ENCODE peak calls at places on chromosomes 7 and 10, in five cellular contexts. One of them, this sample, is unnamed. For H3K9me3 and H3K36me3, the result is how much of the 10 kb centered on the place peaks cover.

GRCh38 chr10:31876616-31877352 is 51.8 kb downstream of the ARHGAP12 start:
- DNase-seq in effector memory CD4-positive, alpha-beta T cell: no peak
- DNase-seq in body of pancreas: no peak
- DNase-seq in PC-9: no peak
- DNase-seq in colonic mucosa: no peak
- DNase-seq in this sample: no peak

GRCh38 chr10:49161411-49161997 is 26.7 kb downstream of the TMEM273 start:
- DNase-seq in effector memory CD4-positive, alpha-beta T cell: no peak
- DNase-seq in body of pancreas: no peak
- DNase-seq in PC-9: peak
- DNase-seq in colonic mucosa: no peak
- DNase-seq in this sample: no peak

GRCh38 chr7:30924624-30925023 is 13.0 kb downstream of the AQP1 start:
- DNase-seq in effector memory CD4-positive, alpha-beta T cell: no peak
- DNase-seq in body of pancreas: no peak
- DNase-seq in PC-9: no peak
- DNase-seq in colonic mucosa: no peak
- DNase-seq in this sample: peak

GRCh38 chr7:136527554-136527953 is 340.9 kb upstream of the CHRM2 start:
- DNase-seq in effector memory CD4-positive, alpha-beta T cell: no peak
- DNase-seq in body of pancreas: no peak
- DNase-seq in PC-9: no peak
- DNase-seq in colonic mucosa: no peak
- DNase-seq in this sample: no peak

GRCh38 chr10:116690356-116691078 is 51.8 kb downstream of the HSPA12A start:
- DNase-seq in effector memory CD4-positive, alpha-beta T cell: no peak
- DNase-seq in body of pancreas: peak
- DNase-seq in PC-9: no peak
- DNase-seq in colonic mucosa: no peak
- DNase-seq in this sample: no peak

GRCh38 chr10:95440326-95440725 is 120.8 kb downstream of the SORBS1 start:
- DNase-seq in effector memory CD4-positive, alpha-beta T cell: no peak
- DNase-seq in body of pancreas: no peak
- DNase-seq in PC-9: no peak
- DNase-seq in colonic mucosa: no peak
- DNase-seq in this sample: no peak

GRCh38 chr10:79298403-79299244 is 48.6 kb upstream of the PPIF start:
- DNase-seq in effector memory CD4-positive, alpha-beta T cell: no peak
- DNase-seq in body of pancreas: no peak
- DNase-seq in PC-9: peak
- DNase-seq in colonic mucosa: peak
- DNase-seq in this sample: no peak

GRCh38 chr7:33550363-33550762 is 355.0 kb upstream of the BMPER start:
- DNase-seq in effector memory CD4-positive, alpha-beta T cell: no peak
- DNase-seq in body of pancreas: no peak
- DNase-seq in PC-9: no peak
- DNase-seq in colonic mucosa: no peak
- DNase-seq in this sample: no peak

GRCh38 chr10:131938681-131939080 is 37.9 kb downstream of the PPP2R2D start:
- DNase-seq in effector memory CD4-positive, alpha-beta T cell: no peak
- DNase-seq in body of pancreas: no peak
- DNase-seq in PC-9: no peak
- DNase-seq in colonic mucosa: no peak
- DNase-seq in this sample: no peak

GRCh38 chr7:22728416-22729029 is 1.5 kb downstream of the IL6 start:
- DNase-seq in effector memory CD4-positive, alpha-beta T cell: no peak
- DNase-seq in body of pancreas: no peak
- DNase-seq in PC-9: peak
- DNase-seq in colonic mucosa: no peak
- DNase-seq in this sample: no peak

GRCh38 chr10:5508786-5509185 is 9.4 kb upstream of the CALML5 start:
- DNase-seq in effector memory CD4-positive, alpha-beta T cell: no peak
- DNase-seq in body of pancreas: no peak
- DNase-seq in PC-9: no peak
- DNase-seq in colonic mucosa: no peak
- DNase-seq in this sample: no peak

GRCh38 chr10:86139066-86139657 is 227.4 kb downstream of the GRID1 start:
- DNase-seq in effector memory CD4-positive, alpha-beta T cell: no peak
- DNase-seq in body of pancreas: no peak
- DNase-seq in PC-9: no peak
- DNase-seq in colonic mucosa: no peak
- DNase-seq in this sample: no peak

GRCh38 chr10:86709786-86710185 is 41.5 kb downstream of the LDB3 start:
- DNase-seq in effector memory CD4-positive, alpha-beta T cell: no peak
- DNase-seq in body of pancreas: no peak
- DNase-seq in PC-9: no peak
- DNase-seq in colonic mucosa: no peak
- DNase-seq in this sample: no peak

GRCh38 chr7:107960306-107960705 is 42.7 kb downstream of the LAMB1 start:
- DNase-seq in effector memory CD4-positive, alpha-beta T cell: no peak
- DNase-seq in body of pancreas: no peak
- DNase-seq in PC-9: no peak
- DNase-seq in colonic mucosa: no peak
- DNase-seq in this sample: no peak

DNA sequence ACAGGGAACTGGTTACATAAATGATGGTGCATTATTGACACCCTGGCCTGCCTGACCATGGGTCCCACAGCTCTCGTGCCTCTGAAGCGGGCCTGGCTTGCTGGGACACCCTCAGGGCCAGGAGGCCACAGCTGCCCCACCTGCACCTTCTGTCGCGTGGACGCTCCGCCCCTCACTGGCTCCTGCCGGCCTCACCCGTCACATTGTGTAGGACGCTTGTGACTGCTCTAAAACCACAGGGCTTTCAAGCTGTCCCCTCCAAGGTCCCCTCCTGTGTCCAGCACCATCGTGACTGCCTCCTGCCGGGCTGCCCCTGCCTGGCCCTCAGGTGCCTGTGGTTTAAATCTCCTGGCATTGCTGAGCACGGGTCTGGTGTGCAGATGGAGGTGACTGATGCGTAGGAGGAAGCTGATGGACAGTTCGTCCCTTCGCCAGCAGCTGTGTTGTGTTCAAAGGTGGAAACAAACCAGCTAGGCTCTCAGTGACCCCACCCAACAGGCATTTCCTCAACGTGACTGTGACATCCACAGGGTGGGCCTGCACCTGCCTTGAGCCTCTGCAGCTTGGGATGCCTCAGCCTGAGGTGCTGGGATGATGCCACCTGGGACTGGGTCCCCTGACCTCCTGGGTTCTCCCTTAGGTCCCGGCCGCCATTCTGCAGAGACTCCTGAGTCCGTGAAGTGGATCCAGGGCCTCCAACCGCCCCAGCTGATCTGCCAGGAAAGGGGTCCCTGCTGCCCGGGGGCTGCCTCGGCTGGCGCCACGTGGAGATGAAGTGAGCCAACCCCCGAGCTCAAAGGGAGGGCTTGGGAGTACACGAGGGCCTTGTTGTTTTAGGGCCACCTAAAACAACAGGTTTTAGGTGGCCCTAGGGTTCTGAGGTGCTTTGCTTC is 148.5 kb downstream of the WDR37 start:
- DNase-seq in effector memory CD4-positive, alpha-beta T cell: no peak
- DNase-seq in body of pancreas: no peak
- DNase-seq in PC-9: no peak
- DNase-seq in colonic mucosa: peak
- DNase-seq in this sample: no peak
- H3K9me3 ChIP-seq in effector memory CD4-positive, alpha-beta T cell: under half
- H3K9me3 ChIP-seq in body of pancreas: under half
- H3K9me3 ChIP-seq in PC-9: under half
- H3K9me3 ChIP-seq in colonic mucosa: under half
- H3K9me3 ChIP-seq in this sample: under half

GRCh38 chr7:127713006-127713405 is 61.0 kb downstream of the SND1 start:
- DNase-seq in effector memory CD4-positive, alpha-beta T cell: no peak
- DNase-seq in body of pancreas: no peak
- DNase-seq in PC-9: no peak
- DNase-seq in colonic mucosa: no peak
- DNase-seq in this sample: no peak
- H3K36me3 ChIP-seq in effector memory CD4-positive, alpha-beta T cell: under half
- H3K36me3 ChIP-seq in body of pancreas: under half
- H3K36me3 ChIP-seq in PC-9: half or more
- H3K36me3 ChIP-seq in colonic mucosa: under half
- H3K36me3 ChIP-seq in this sample: under half

DNA sequence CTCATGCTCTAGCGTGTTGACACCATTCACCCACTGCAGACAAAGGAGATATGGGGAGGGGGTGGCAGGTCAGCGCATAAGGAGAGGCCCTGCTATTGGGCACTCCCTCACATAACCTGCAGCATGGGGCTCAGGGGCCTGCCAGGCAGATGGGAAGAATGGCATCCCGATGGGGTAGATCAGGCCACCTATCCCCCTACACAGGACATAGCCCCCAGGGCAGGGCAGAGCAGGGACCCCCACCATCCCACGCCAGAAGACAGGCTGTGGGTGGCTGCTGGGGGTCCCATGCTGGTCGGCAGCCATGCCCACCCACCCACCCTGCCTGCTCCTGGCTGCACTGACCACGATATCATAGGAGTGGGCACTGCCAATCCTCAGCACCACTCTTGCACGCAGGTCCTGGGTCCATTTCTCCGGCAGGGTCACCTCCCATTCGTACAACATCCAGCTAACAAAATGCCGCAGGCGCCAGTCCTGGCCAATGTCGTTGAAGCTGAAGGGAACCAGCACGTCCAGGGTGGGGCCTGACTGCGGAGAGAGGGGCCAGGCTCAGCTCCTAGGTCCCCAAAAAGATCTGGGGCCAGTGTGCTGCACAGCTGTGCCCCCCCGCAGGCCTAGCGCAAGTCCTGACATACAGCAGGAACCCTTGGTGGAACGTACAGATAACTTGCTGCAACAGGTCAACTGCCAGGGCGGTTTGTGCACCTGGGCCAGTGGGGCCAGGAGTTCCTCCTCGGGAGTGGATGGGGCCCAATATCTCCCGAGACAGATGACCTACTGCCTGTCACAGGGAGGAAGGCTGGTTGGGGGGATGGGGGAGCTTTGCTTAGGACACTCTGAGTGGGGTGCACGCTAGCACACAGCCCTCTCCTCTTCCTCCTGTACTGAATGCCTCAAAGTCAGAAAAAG is 45.9 kb upstream of the ZNF479 start:
- DNase-seq in effector memory CD4-positive, alpha-beta T cell: no peak
- DNase-seq in body of pancreas: no peak
- DNase-seq in PC-9: no peak
- DNase-seq in colonic mucosa: no peak
- DNase-seq in this sample: no peak
- H3K9me3 ChIP-seq in effector memory CD4-positive, alpha-beta T cell: under half
- H3K9me3 ChIP-seq in body of pancreas: under half
- H3K9me3 ChIP-seq in PC-9: under half
- H3K9me3 ChIP-seq in colonic mucosa: under half
- H3K9me3 ChIP-seq in this sample: under half

GRCh38 chr10:13072339-13072738 is 27.6 kb upstream of the OPTN start:
- DNase-seq in effector memory CD4-positive, alpha-beta T cell: no peak
- DNase-seq in body of pancreas: no peak
- DNase-seq in PC-9: no peak
- DNase-seq in colonic mucosa: no peak
- DNase-seq in this sample: no peak

GRCh38 chr10:13066527-13066926 is 33.4 kb upstream of the OPTN start:
- DNase-seq in effector memory CD4-positive, alpha-beta T cell: no peak
- DNase-seq in body of pancreas: no peak
- DNase-seq in PC-9: no peak
- DNase-seq in colonic mucosa: no peak
- DNase-seq in this sample: no peak

GRCh38 chr10:13062813-13063212 is 37.1 kb upstream of the OPTN start:
- DNase-seq in effector memory CD4-positive, alpha-beta T cell: no peak
- DNase-seq in body of pancreas: no peak
- DNase-seq in PC-9: no peak
- DNase-seq in colonic mucosa: no peak
- DNase-seq in this sample: no peak

DNA sequence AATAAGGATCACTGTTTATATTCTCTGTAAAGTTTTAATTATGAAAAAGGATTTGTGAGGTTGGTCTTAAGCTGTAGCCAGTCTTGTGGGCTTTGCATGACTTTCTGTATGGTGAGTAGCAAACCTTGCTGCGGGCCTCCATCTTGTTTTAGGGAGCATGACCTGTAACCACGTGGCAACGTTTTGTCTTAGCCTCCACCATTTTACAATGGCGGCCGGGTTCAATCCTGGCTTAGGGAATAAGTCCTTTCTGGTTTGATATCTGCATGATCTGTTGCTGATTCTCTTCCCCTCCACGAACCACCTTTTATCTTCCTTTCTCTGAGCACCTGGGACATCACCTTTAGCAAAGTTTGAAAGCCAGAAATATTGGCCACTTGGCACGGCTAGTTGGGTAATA is 32.5 kb upstream of the OPTN start:
- DNase-seq in effector memory CD4-positive, alpha-beta T cell: no peak
- DNase-seq in body of pancreas: no peak
- DNase-seq in PC-9: no peak
- DNase-seq in colonic mucosa: no peak
- DNase-seq in this sample: no peak
- H3K36me3 ChIP-seq in effector memory CD4-positive, alpha-beta T cell: under half
- H3K36me3 ChIP-seq in body of pancreas: under half
- H3K36me3 ChIP-seq in PC-9: under half
- H3K36me3 ChIP-seq in colonic mucosa: under half
- H3K36me3 ChIP-seq in this sample: under half

GRCh38 chr10:37639200-37639599 is 218.2 kb downstream of the ZNF248 start:
- DNase-seq in effector memory CD4-positive, alpha-beta T cell: no peak
- DNase-seq in body of pancreas: no peak
- DNase-seq in PC-9: no peak
- DNase-seq in colonic mucosa: no peak
- DNase-seq in this sample: no peak
- H3K9me3 ChIP-seq in effector memory CD4-positive, alpha-beta T cell: under half
- H3K9me3 ChIP-seq in body of pancreas: under half
- H3K9me3 ChIP-seq in PC-9: under half
- H3K9me3 ChIP-seq in colonic mucosa: under half
- H3K9me3 ChIP-seq in this sample: under half

GRCh38 chr7:43615558-43616145 is 32.7 kb downstream of the STK17A start:
- DNase-seq in effector memory CD4-positive, alpha-beta T cell: no peak
- DNase-seq in body of pancreas: no peak
- DNase-seq in PC-9: no peak
- DNase-seq in colonic mucosa: no peak
- DNase-seq in this sample: no peak
- H3K36me3 ChIP-seq in effector memory CD4-positive, alpha-beta T cell: half or more
- H3K36me3 ChIP-seq in body of pancreas: under half
- H3K36me3 ChIP-seq in PC-9: half or more
- H3K36me3 ChIP-seq in colonic mucosa: under half
- H3K36me3 ChIP-seq in this sample: under half

GRCh38 chr7:67711706-67712105 is 715.1 kb downstream of the TYW1 start:
- DNase-seq in effector memory CD4-positive, alpha-beta T cell: no peak
- DNase-seq in body of pancreas: no peak
- DNase-seq in PC-9: no peak
- DNase-seq in colonic mucosa: no peak
- DNase-seq in this sample: no peak
- H3K9me3 ChIP-seq in effector memory CD4-positive, alpha-beta T cell: under half
- H3K9me3 ChIP-seq in body of pancreas: under half
- H3K9me3 ChIP-seq in PC-9: under half
- H3K9me3 ChIP-seq in colonic mucosa: under half
- H3K9me3 ChIP-seq in this sample: under half

GRCh38 chr10:113148899-113149298 is 198.9 kb downstream of the TCF7L2 start:
- DNase-seq in effector memory CD4-positive, alpha-beta T cell: no peak
- DNase-seq in body of pancreas: no peak
- DNase-seq in PC-9: no peak
- DNase-seq in colonic mucosa: no peak
- DNase-seq in this sample: no peak
- H3K36me3 ChIP-seq in effector memory CD4-positive, alpha-beta T cell: under half
- H3K36me3 ChIP-seq in body of pancreas: under half
- H3K36me3 ChIP-seq in PC-9: under half
- H3K36me3 ChIP-seq in colonic mucosa: under half
- H3K36me3 ChIP-seq in this sample: under half

GRCh38 chr10:130719447-130719752 is 583.2 kb downstream of the GLRX3 start:
- DNase-seq in effector memory CD4-positive, alpha-beta T cell: no peak
- DNase-seq in body of pancreas: no peak
- DNase-seq in PC-9: no peak
- DNase-seq in colonic mucosa: no peak
- DNase-seq in this sample: no peak
- H3K9me3 ChIP-seq in effector memory CD4-positive, alpha-beta T cell: under half
- H3K9me3 ChIP-seq in body of pancreas: under half
- H3K9me3 ChIP-seq in PC-9: under half
- H3K9me3 ChIP-seq in colonic mucosa: under half
- H3K9me3 ChIP-seq in this sample: under half

This sample was measured in lung.